ENCODE peak calls at places on chromosome 2, in four cellular contexts. L is HepG2, Z is K562, I is H1. R is an unnamed sample.

GRCh38 chr2:172259835-172260234 is 157.1 kb upstream of the DLX2 start:
- DNase-seq in Z (no peak), L (no peak), I (no peak), R (no peak)

GRCh38 chr2:138087761-138088602 is 123.7 kb downstream of the HNMT start:
- DNase-seq in I (no peak), Z (peak), L (no peak), R (no peak)

GRCh38 chr2:239814917-239815637 is 210.1 kb downstream of the NDUFA10 start:
- DNase-seq in I (no peak), L (no peak), Z (no peak), R (no peak)

GRCh38 chr2:153416071-153416470 is 62.5 kb downstream of the RPRM start:
- DNase-seq in L (no peak), I (no peak), Z (no peak), R (no peak)

GRCh38 chr2:35463805-35464596 is 891.6 kb upstream of the CRIM1 start:
- DNase-seq in I (no peak), Z (no peak), L (no peak), R (no peak)

GRCh38 chr2:201795608-201796477 is 10.5 kb upstream of the CDK15 start:
- DNase-seq in Z (peak), L (peak), I (no peak), R (peak)

GRCh38 chr2:24721470-24721869 is 71.7 kb downstream of the PTRHD1 start:
- DNase-seq in I (no peak), Z (no peak), L (no peak), R (no peak)

GRCh38 chr2:25443766-25444165 is 102.0 kb upstream of the DNMT3A start:
- DNase-seq in Z (no peak), L (no peak), I (no peak), R (no peak)

GRCh38 chr2:207073791-207074678 is 91.7 kb downstream of the KLF7 start:
- DNase-seq in I (no peak), L (no peak), Z (no peak), R (no peak)

GRCh38 chr2:24917086-24917485 is 3.0 kb downstream of the ADCY3 start:
- DNase-seq in I (no peak), Z (peak), L (no peak), R (no peak)

GRCh38 chr2:88099798-88100488 is 27.9 kb downstream of the FABP1 start:
- DNase-seq in L (no peak), I (peak), Z (peak), R (peak)

GRCh38 chr2:235746257-235746934 is 252.6 kb downstream of the AGAP1 start:
- DNase-seq in I (no peak), Z (peak), L (peak), R (peak)

GRCh38 chr2:217932661-217933325 is 70.0 kb downstream of the TNS1 start:
- DNase-seq in Z (no peak), L (no peak), I (no peak), R (no peak)

GRCh38 chr2:74357627-74358026 is 14.4 kb upstream of the SLC4A5 start:
- DNase-seq in L (no peak), Z (no peak), I (no peak), R (no peak)

GRCh38 chr2:196368546-196369225 is 197.3 kb upstream of the STK17B start:
- DNase-seq in I (no peak), Z (no peak), L (no peak), R (no peak)

GRCh38 chr2:53567073-53567472 is 200.5 kb upstream of the CHAC2 start:
- DNase-seq in Z (no peak), L (no peak), I (no peak), R (no peak)

GRCh38 chr2:133264951-133265949 is 303.0 kb downstream of the NCKAP5 start:
- DNase-seq in Z (no peak), L (no peak), I (no peak), R (peak)

GRCh38 chr2:234032301-234032856 is 18.1 kb upstream of the SPP2 start:
- DNase-seq in I (no peak), Z (no peak), L (no peak), R (peak)

GRCh38 chr2:175535631-175536030 is 354.1 kb upstream of the ATP5MC3 start:
- DNase-seq in Z (no peak), L (no peak), I (no peak), R (no peak)

GRCh38 chr2:191263050-191263449 is 17.8 kb downstream of the MYO1B start:
- DNase-seq in I (no peak), L (peak), Z (no peak), R (no peak)

GRCh38 chr2:203909946-203910476 is 26.6 kb upstream of the ICOS start:
- DNase-seq in I (no peak), L (no peak), Z (no peak), R (no peak)

GRCh38 chr2:171141320-171141719 is 19.4 kb downstream of the TLK1 start:
- DNase-seq in Z (no peak), L (no peak), I (no peak), R (no peak)

GRCh38 chr2:127233710-127234109 is 13.6 kb upstream of the CYP27C1 start:
- DNase-seq in L (no peak), I (no peak), Z (no peak), R (no peak)

GRCh38 chr2:127235082-127235702 is 15.1 kb upstream of the CYP27C1 start:
- DNase-seq in L (no peak), Z (no peak), I (no peak), R (no peak)

DNA sequence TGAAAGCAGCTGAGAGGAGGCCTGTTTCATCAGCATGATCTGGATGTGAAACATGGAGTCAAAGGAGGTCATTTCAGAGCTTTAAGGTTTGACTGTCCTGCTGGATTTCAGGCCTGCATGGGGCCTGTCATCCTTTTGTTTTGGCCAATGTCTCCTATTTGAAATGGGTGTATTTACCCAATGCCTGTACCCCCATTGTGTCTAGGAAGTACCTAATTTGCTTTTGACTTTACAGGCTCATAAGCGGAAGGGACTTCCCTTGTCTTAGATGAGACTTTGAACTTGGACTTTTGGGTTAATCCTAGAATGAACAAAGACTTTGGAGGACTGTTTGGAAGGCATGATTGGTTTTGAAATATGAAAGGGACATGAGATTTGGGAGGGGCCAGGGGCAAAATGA is 19.3 kb upstream of the CYP27C1 start:
- DNase-seq in Z (no peak), I (no peak), L (peak), R (no peak)
- TF ChIP-seq RNF2 in Z (no peak), I (no peak), L (no peak), R (no peak)

GRCh38 chr2:178064051-178064450 is 8.5 kb downstream of the PDE11A start:
- DNase-seq in L (no peak), I (no peak), Z (no peak), R (no peak)

GRCh38 chr2:178068823-178069454 is 3.6 kb downstream of the PDE11A start:
- DNase-seq in L (no peak), Z (no peak), I (no peak), R (no peak)

GRCh38 chr2:178066324-178066723 is 6.3 kb downstream of the PDE11A start:
- DNase-seq in L (no peak), Z (no peak), I (no peak), R (no peak)

GRCh38 chr2:178069551-178069950 is 3.0 kb downstream of the PDE11A start:
- DNase-seq in L (no peak), I (no peak), Z (peak), R (peak)

GRCh38 chr2:178066890-178067669 is 5.5 kb downstream of the PDE11A start:
- DNase-seq in Z (no peak), I (no peak), L (no peak), R (no peak)
- TF ChIP-seq RNF2 in Z (no peak), I (no peak), L (no peak), R (no peak)

DNA sequence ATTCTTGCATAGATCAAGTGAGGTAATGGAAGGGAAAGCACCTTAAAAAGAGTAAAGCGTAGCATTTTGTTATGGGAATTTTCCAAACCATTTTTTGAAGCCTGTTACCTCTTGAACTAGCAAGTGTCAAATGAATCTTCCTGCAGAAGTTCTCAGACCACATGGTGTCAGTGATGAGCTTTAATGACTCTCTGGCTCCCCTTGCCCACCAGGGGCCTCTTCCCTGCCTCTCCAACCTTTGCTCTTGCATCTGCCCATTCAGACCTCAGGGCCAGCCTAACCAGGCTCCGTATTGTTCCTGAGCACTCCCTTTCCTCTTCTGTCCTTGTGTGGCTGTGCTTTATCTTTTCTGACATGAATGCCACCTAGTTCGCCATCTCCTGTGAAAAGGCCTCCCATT is 155.9 kb downstream of the DIS3L2 start:
- DNase-seq in I (peak), L (peak), Z (no peak), R (peak)
- TF ChIP-seq RNF2 in I (no peak), L (no peak), Z (no peak), R (no peak)

GRCh38 chr2:105158002-105158401 is 83.5 kb upstream of the GPR45 start:
- DNase-seq in I (no peak), L (no peak), Z (no peak), R (no peak)
- TF ChIP-seq RNF2 in I (no peak), L (no peak), Z (no peak), R (no peak)

GRCh38 chr2:144378551-144378950 is 141.4 kb downstream of the ZEB2 start:
- DNase-seq in Z (no peak), I (no peak), L (no peak), R (no peak)
- TF ChIP-seq RNF2 in Z (no peak), I (no peak), L (no peak), R (no peak)

DNA sequence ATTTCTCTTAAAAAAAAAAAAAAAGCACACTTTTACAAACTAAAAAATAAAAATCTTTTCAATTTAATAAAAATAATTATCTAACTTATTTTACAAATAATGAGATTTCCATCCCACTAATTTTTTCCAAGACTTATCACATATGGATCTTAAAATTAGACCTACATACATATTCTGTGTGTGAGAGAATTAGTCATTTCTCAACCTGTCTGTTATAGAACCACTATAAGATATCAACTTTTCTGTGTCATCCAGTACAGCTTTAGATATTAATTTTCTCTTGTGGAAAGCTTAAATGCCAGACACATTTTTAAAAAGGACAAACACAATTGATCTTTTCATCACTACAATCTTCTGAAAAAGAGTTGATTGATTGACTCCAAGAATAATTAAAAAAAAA is 38.1 kb downstream of the FANCL start:
- DNase-seq in Z (no peak), L (no peak), I (no peak), R (no peak)
- TF ChIP-seq RNF2 in Z (no peak), L (no peak), I (no peak), R (no peak)

R was measured in A549.